ENCODE peak calls at places on chromosomes 16 and 17, in ten cellular contexts. S, Q, K, A, V, F, X, C, J and D are unnamed samples.

GRCh38 chr16:69179255-69180010 is 7.5 kb upstream of the SNTB2 start:
- DNase-seq in K (no peak), V (peak; percentile 75), J (peak; percentile 87), F (peak; percentile 87), C (no peak), A (no peak), X (peak; percentile 81), Q (peak; percentile 71), S (peak; percentile 96), D (no peak)

GRCh38 chr17:58339775-58340622 is 11.4 kb upstream of the TSPOAP1 start:
- DNase-seq in C (no peak), V (no peak), J (no peak), X (no peak), F (no peak), Q (no peak), S (no peak), K (peak; percentile 3), A (no peak), D (no peak)

GRCh38 chr16:55842369-55843104 is 9.6 kb upstream of the CES1 start:
- DNase-seq in J (no peak), K (no peak), A (no peak), X (peak; percentile 40), V (no peak), S (peak; percentile 64), Q (no peak), F (no peak), C (peak; percentile 65), D (peak; percentile 30)

GRCh38 chr16:4749700-4750257 is 15.4 kb downstream of the DNAAF8 start:
- DNase-seq in V (no peak), K (no peak), C (peak; percentile 57), Q (no peak), S (no peak), J (no peak), X (no peak), A (no peak), F (no peak), D (no peak)

GRCh38 chr17:50102164-50102991 is 7.2 kb downstream of the PDK2 start:
- DNase-seq in Q (peak; percentile 94), X (no peak), A (no peak), J (peak; percentile 90), C (no peak), V (peak; percentile 92), F (no peak), S (peak; percentile 23), K (no peak), D (no peak)

GRCh38 chr16:14109782-14110727 is 38.9 kb downstream of the MRTFB start:
- DNase-seq in A (no peak), F (no peak), K (no peak), J (no peak), C (no peak), X (no peak), V (no peak), Q (no peak), S (no peak), D (no peak)

GRCh38 chr17:19004601-19005441 is at the start of gene FAM83G:
- DNase-seq in J (peak; percentile 89), F (peak; percentile 81), K (peak; percentile 76), X (peak; percentile 65), Q (peak; percentile 93), A (no peak), V (peak; percentile 86), S (peak; percentile 52), C (peak; percentile 90), D (peak; percentile 58)

GRCh38 chr16:77112701-77113100 is 78.3 kb upstream of the MON1B start:
- DNase-seq in K (no peak), F (no peak), Q (no peak), X (no peak), A (no peak), V (no peak), J (no peak), C (no peak), S (no peak), D (no peak)

GRCh38 chr17:41777157-41777578 is 9.3 kb downstream of the JUP start:
- DNase-seq in F (no peak), X (no peak), V (peak; percentile 85), C (no peak), J (peak; percentile 37), K (peak; percentile 34), S (no peak), Q (no peak), A (no peak), D (peak; percentile 56)
- TF ChIP-seq CTCF in F (peak; percentile 44), X (peak; percentile 24), V (peak; percentile 37), C (no peak), J (peak; percentile 39), K (no peak), S (peak; percentile 47), Q (no peak), A (no peak), D (no peak)

GRCh38 chr17:9971991-9972390 is 66.9 kb upstream of the RCVRN start:
- DNase-seq in J (peak; percentile 35), A (no peak), C (no peak), S (peak; percentile 83), V (peak; percentile 75), F (peak; percentile 49), Q (peak; percentile 69), X (peak; percentile 42), K (no peak), D (no peak)
- TF ChIP-seq CTCF in J (no peak), A (no peak), C (no peak), S (no peak), V (no peak), F (no peak), Q (no peak), X (no peak), K (no peak), D (no peak)

GRCh38 chr16:23432176-23433128 is 20.5 kb downstream of the COG7 start:
- DNase-seq in X (no peak), A (no peak), C (no peak), F (no peak), J (no peak), K (no peak), Q (no peak), V (no peak), S (no peak), D (no peak)
- TF ChIP-seq CTCF in X (no peak), A (no peak), C (peak; percentile 1), F (no peak), J (no peak), K (no peak), Q (no peak), V (peak; percentile 22), S (no peak), D (no peak)

GRCh38 chr17:74979408-74980146 is 7.0 kb upstream of the HID1 start:
- DNase-seq in Q (no peak), J (no peak), F (no peak), S (no peak), K (no peak), X (no peak), A (no peak), V (no peak), C (no peak), D (no peak)

GRCh38 chr17:74981318-74981978 is 6.0 kb upstream of the CDR2L start:
- DNase-seq in F (no peak), C (no peak), Q (no peak), K (no peak), S (no peak), X (no peak), A (no peak), J (no peak), V (no peak), D (no peak)

GRCh38 chr17:74986206-74986576 is 1.2 kb upstream of the CDR2L start:
- DNase-seq in A (no peak), Q (no peak), C (no peak), S (no peak), F (no peak), X (no peak), J (no peak), V (no peak), K (no peak), D (no peak)

GRCh38 chr17:74978240-74978639 is 5.7 kb upstream of the HID1 start:
- DNase-seq in A (no peak), J (no peak), F (no peak), V (no peak), K (no peak), Q (no peak), S (no peak), X (no peak), C (no peak), D (no peak)

GRCh38 chr17:74981979-74982662 is 5.3 kb upstream of the CDR2L start:
- DNase-seq in C (peak; percentile 75), S (peak; percentile 44), K (peak; percentile 86), A (no peak), X (peak; percentile 28), V (peak; percentile 80), F (peak; percentile 69), J (peak; percentile 79), Q (peak; percentile 84), D (peak; percentile 89)
- TF ChIP-seq CTCF in C (no peak), S (no peak), K (no peak), A (peak; percentile 42), X (no peak), V (no peak), F (peak; percentile 40), J (no peak), Q (no peak), D (no peak)